ENCODE peak calls at places on chromosomes 2 and 18, in seven cellular contexts. One of them, this sample, is unnamed.

GRCh38 chr2:221346411-221346810 is 225.7 kb downstream of the EPHA4 start:
- DNase-seq in A549: no peak
- DNase-seq in transverse colon: no peak
- DNase-seq in stomach: no peak
- DNase-seq in sigmoid colon: no peak
- DNase-seq in tibial nerve: no peak
- DNase-seq in esophagus muscularis mucosa: no peak
- DNase-seq in this sample: peak

GRCh38 chr2:70850905-70851304 is 15.3 kb upstream of the CD207 start:
- DNase-seq in stomach: no peak
- DNase-seq in tibial nerve: no peak
- DNase-seq in A549: no peak
- DNase-seq in esophagus muscularis mucosa: no peak
- DNase-seq in transverse colon: no peak
- DNase-seq in sigmoid colon: no peak
- DNase-seq in this sample: no peak

GRCh38 chr2:38601463-38602135 is 1.1 kb downstream of the HNRNPLL start:
- DNase-seq in tibial nerve: no peak
- DNase-seq in sigmoid colon: no peak
- DNase-seq in stomach: no peak
- DNase-seq in A549: no peak
- DNase-seq in esophagus muscularis mucosa: no peak
- DNase-seq in transverse colon: no peak
- DNase-seq in this sample: no peak

GRCh38 chr2:232260075-232260474 is 118.5 kb upstream of the ALPP start:
- DNase-seq in sigmoid colon: peak
- DNase-seq in transverse colon: no peak
- DNase-seq in esophagus muscularis mucosa: no peak
- DNase-seq in A549: no peak
- DNase-seq in stomach: no peak
- DNase-seq in tibial nerve: peak
- DNase-seq in this sample: no peak

GRCh38 chr2:65605427-65606058 is 173.1 kb upstream of the SPRED2 start:
- DNase-seq in transverse colon: no peak
- DNase-seq in tibial nerve: no peak
- DNase-seq in A549: no peak
- DNase-seq in stomach: no peak
- DNase-seq in sigmoid colon: no peak
- DNase-seq in esophagus muscularis mucosa: peak
- DNase-seq in this sample: no peak

GRCh38 chr2:20091305-20091991 is 40.0 kb upstream of the LAPTM4A start:
- DNase-seq in A549: peak
- DNase-seq in esophagus muscularis mucosa: no peak
- DNase-seq in stomach: no peak
- DNase-seq in sigmoid colon: peak
- DNase-seq in tibial nerve: peak
- DNase-seq in transverse colon: peak
- DNase-seq in this sample: peak

GRCh38 chr2:43218221-43218549 is 8.2 kb downstream of the ZFP36L2 start:
- DNase-seq in transverse colon: no peak
- DNase-seq in tibial nerve: peak
- DNase-seq in A549: no peak
- DNase-seq in esophagus muscularis mucosa: no peak
- DNase-seq in sigmoid colon: no peak
- DNase-seq in stomach: no peak
- DNase-seq in this sample: peak

GRCh38 chr18:8632386-8632785 is 23.1 kb downstream of the RAB12 start:
- DNase-seq in esophagus muscularis mucosa: no peak
- DNase-seq in transverse colon: no peak
- DNase-seq in tibial nerve: no peak
- DNase-seq in A549: no peak
- DNase-seq in sigmoid colon: no peak
- DNase-seq in stomach: no peak
- DNase-seq in this sample: no peak

GRCh38 chr2:82731824-82732223 is 1727.3 kb downstream of the SUCLG1 start:
- DNase-seq in A549: no peak
- DNase-seq in esophagus muscularis mucosa: no peak
- DNase-seq in sigmoid colon: no peak
- DNase-seq in tibial nerve: no peak
- DNase-seq in stomach: no peak
- DNase-seq in transverse colon: no peak
- DNase-seq in this sample: no peak

GRCh38 chr2:196468394-196468793 is 171.1 kb upstream of the CCDC150 start:
- DNase-seq in esophagus muscularis mucosa: no peak
- DNase-seq in stomach: no peak
- DNase-seq in tibial nerve: no peak
- DNase-seq in A549: no peak
- DNase-seq in sigmoid colon: no peak
- DNase-seq in transverse colon: no peak
- DNase-seq in this sample: no peak

GRCh38 chr18:51059969-51060368 is 30.0 kb downstream of the SMAD4 start:
- DNase-seq in esophagus muscularis mucosa: no peak
- DNase-seq in stomach: no peak
- DNase-seq in sigmoid colon: no peak
- DNase-seq in A549: no peak
- DNase-seq in tibial nerve: no peak
- DNase-seq in transverse colon: no peak
- DNase-seq in this sample: no peak

GRCh38 chr18:32695534-32695933 is 77.3 kb downstream of the KLHL14 start:
- DNase-seq in esophagus muscularis mucosa: peak
- DNase-seq in A549: no peak
- DNase-seq in transverse colon: no peak
- DNase-seq in sigmoid colon: no peak
- DNase-seq in tibial nerve: no peak
- DNase-seq in stomach: no peak
- DNase-seq in this sample: no peak

GRCh38 chr2:38467768-38468463 is 90.8 kb upstream of the ATL2 start:
- DNase-seq in stomach: no peak
- DNase-seq in tibial nerve: no peak
- DNase-seq in esophagus muscularis mucosa: no peak
- DNase-seq in transverse colon: no peak
- DNase-seq in sigmoid colon: no peak
- DNase-seq in A549: no peak
- DNase-seq in this sample: no peak

GRCh38 chr2:47437287-47437686 is 34.3 kb downstream of the MSH2 start:
- DNase-seq in tibial nerve: no peak
- DNase-seq in esophagus muscularis mucosa: no peak
- DNase-seq in A549: peak
- DNase-seq in transverse colon: no peak
- DNase-seq in sigmoid colon: no peak
- DNase-seq in stomach: no peak
- DNase-seq in this sample: no peak

GRCh38 chr2:113337809-113338208 is 59.1 kb upstream of the PAX8 start:
- DNase-seq in A549: no peak
- DNase-seq in transverse colon: no peak
- DNase-seq in stomach: no peak
- DNase-seq in tibial nerve: peak
- DNase-seq in esophagus muscularis mucosa: no peak
- DNase-seq in sigmoid colon: no peak
- DNase-seq in this sample: peak

GRCh38 chr2:104254017-104254416 is 599.9 kb upstream of the POU3F3 start:
- DNase-seq in A549: no peak
- DNase-seq in tibial nerve: no peak
- DNase-seq in sigmoid colon: no peak
- DNase-seq in transverse colon: no peak
- DNase-seq in esophagus muscularis mucosa: no peak
- DNase-seq in stomach: no peak
- DNase-seq in this sample: no peak

GRCh38 chr2:237418300-237418699 is 4.3 kb upstream of the COL6A3 start:
- DNase-seq in tibial nerve: no peak
- DNase-seq in stomach: no peak
- DNase-seq in A549: no peak
- DNase-seq in sigmoid colon: no peak
- DNase-seq in transverse colon: no peak
- DNase-seq in esophagus muscularis mucosa: no peak
- DNase-seq in this sample: no peak

GRCh38 chr2:180630756-180631155 is 349.6 kb upstream of the UBE2E3 start:
- DNase-seq in A549: no peak
- DNase-seq in esophagus muscularis mucosa: no peak
- DNase-seq in sigmoid colon: no peak
- DNase-seq in stomach: no peak
- DNase-seq in tibial nerve: no peak
- DNase-seq in transverse colon: no peak
- DNase-seq in this sample: no peak

GRCh38 chr2:156339110-156339847 is 6.8 kb upstream of the NR4A2 start:
- DNase-seq in transverse colon: peak
- DNase-seq in stomach: peak
- DNase-seq in A549: no peak
- DNase-seq in esophagus muscularis mucosa: no peak
- DNase-seq in sigmoid colon: no peak
- DNase-seq in tibial nerve: no peak
- DNase-seq in this sample: no peak

GRCh38 chr18:3952031-3952430 is 502.1 kb downstream of the TGIF1 start:
- DNase-seq in sigmoid colon: no peak
- DNase-seq in stomach: no peak
- DNase-seq in transverse colon: no peak
- DNase-seq in A549: no peak
- DNase-seq in tibial nerve: no peak
- DNase-seq in esophagus muscularis mucosa: no peak
- DNase-seq in this sample: no peak

GRCh38 chr2:233289590-233290424 is 17.8 kb upstream of the SAG start:
- DNase-seq in tibial nerve: no peak
- DNase-seq in A549: no peak
- DNase-seq in transverse colon: no peak
- DNase-seq in esophagus muscularis mucosa: no peak
- DNase-seq in stomach: no peak
- DNase-seq in sigmoid colon: no peak
- DNase-seq in this sample: no peak

GRCh38 chr2:94966689-94967088 is 58.8 kb upstream of the MAL start:
- DNase-seq in tibial nerve: no peak
- DNase-seq in sigmoid colon: no peak
- DNase-seq in esophagus muscularis mucosa: no peak
- DNase-seq in A549: no peak
- DNase-seq in transverse colon: no peak
- DNase-seq in stomach: no peak
- DNase-seq in this sample: no peak

GRCh38 chr2:109722026-109722425 is 72.1 kb upstream of the RGPD5 start:
- DNase-seq in tibial nerve: no peak
- DNase-seq in esophagus muscularis mucosa: peak
- DNase-seq in transverse colon: no peak
- DNase-seq in A549: no peak
- DNase-seq in sigmoid colon: no peak
- DNase-seq in stomach: peak
- DNase-seq in this sample: no peak

GRCh38 chr2:236882074-236882473 is 203.6 kb upstream of the COPS8 start:
- DNase-seq in esophagus muscularis mucosa: no peak
- DNase-seq in A549: no peak
- DNase-seq in transverse colon: no peak
- DNase-seq in sigmoid colon: no peak
- DNase-seq in tibial nerve: no peak
- DNase-seq in stomach: no peak
- DNase-seq in this sample: no peak

GRCh38 chr2:135093192-135093591 is 41.1 kb downstream of the RAB3GAP1 start:
- DNase-seq in tibial nerve: no peak
- DNase-seq in transverse colon: no peak
- DNase-seq in sigmoid colon: no peak
- DNase-seq in stomach: no peak
- DNase-seq in A549: no peak
- DNase-seq in esophagus muscularis mucosa: no peak
- DNase-seq in this sample: no peak

GRCh38 chr2:26503238-26503880 is 25.4 kb upstream of the OTOF start:
- DNase-seq in stomach: peak
- DNase-seq in A549: peak
- DNase-seq in sigmoid colon: peak
- DNase-seq in esophagus muscularis mucosa: no peak
- DNase-seq in transverse colon: peak
- DNase-seq in tibial nerve: peak
- DNase-seq in this sample: peak
- TF ChIP-seq POLR2A in stomach: no peak
- TF ChIP-seq POLR2A in A549: peak
- TF ChIP-seq POLR2A in sigmoid colon: no peak
- TF ChIP-seq POLR2A in esophagus muscularis mucosa: no peak
- TF ChIP-seq POLR2A in transverse colon: no peak
- TF ChIP-seq POLR2A in tibial nerve: no peak
- TF ChIP-seq POLR2A in this sample: no peak

GRCh38 chr18:69261436-69261835 is 139.3 kb upstream of the DOK6 start:
- DNase-seq in A549: no peak
- DNase-seq in esophagus muscularis mucosa: no peak
- DNase-seq in tibial nerve: no peak
- DNase-seq in transverse colon: no peak
- DNase-seq in sigmoid colon: no peak
- DNase-seq in stomach: no peak
- DNase-seq in this sample: no peak
- TF ChIP-seq EP300 in A549: no peak
- TF ChIP-seq EP300 in esophagus muscularis mucosa: no peak
- TF ChIP-seq EP300 in tibial nerve: no peak
- TF ChIP-seq EP300 in transverse colon: no peak
- TF ChIP-seq EP300 in sigmoid colon: no peak
- TF ChIP-seq EP300 in stomach: no peak
- TF ChIP-seq EP300 in this sample: no peak

DNA sequence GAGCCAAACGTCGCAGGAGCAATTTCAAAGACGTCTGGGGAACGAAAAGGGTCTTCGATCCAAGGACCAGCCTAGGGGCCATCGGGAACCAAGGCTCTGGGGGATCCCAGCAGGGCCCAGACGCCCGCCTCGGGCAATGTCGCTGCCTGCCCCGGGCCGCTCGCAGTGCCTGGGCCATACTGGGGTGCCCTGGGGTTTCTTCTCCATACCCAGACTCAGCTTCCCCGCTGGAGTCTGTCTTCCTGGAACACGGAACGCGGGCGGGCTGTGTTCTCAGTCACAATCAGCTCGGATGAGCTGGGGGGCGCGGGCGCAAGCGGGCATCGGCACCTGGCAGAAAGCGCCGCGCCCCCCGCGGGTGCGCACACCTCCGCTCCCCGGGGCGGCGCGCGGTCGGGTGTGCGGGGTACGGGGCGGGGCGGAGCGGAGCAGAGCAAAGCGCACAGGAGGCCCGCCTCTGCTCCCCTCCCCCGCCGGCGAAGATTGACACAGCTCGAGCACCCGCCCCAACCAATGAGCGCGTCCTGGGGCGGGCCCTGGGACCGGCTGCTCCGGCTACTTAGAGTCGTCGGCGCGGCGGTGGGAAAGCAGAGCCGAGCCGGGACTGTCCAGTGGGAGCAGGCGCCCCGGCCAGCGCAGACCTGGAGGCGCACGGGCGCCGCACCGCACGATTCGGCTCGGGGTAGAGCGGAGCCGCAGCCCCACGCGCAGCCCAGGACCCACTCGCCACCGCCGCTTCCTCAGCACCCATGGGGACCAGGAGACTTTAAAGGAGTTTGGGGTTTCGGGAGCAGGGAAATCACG is at the start of gene LRATD1:
- DNase-seq in A549: peak
- DNase-seq in tibial nerve: peak
- DNase-seq in esophagus muscularis mucosa: no peak
- DNase-seq in sigmoid colon: peak
- DNase-seq in transverse colon: peak
- DNase-seq in stomach: peak
- DNase-seq in this sample: peak
- TF ChIP-seq POLR2A in A549: no peak
- TF ChIP-seq POLR2A in tibial nerve: no peak
- TF ChIP-seq POLR2A in esophagus muscularis mucosa: peak
- TF ChIP-seq POLR2A in sigmoid colon: peak
- TF ChIP-seq POLR2A in transverse colon: peak
- TF ChIP-seq POLR2A in stomach: peak
- TF ChIP-seq POLR2A in this sample: peak

DNA sequence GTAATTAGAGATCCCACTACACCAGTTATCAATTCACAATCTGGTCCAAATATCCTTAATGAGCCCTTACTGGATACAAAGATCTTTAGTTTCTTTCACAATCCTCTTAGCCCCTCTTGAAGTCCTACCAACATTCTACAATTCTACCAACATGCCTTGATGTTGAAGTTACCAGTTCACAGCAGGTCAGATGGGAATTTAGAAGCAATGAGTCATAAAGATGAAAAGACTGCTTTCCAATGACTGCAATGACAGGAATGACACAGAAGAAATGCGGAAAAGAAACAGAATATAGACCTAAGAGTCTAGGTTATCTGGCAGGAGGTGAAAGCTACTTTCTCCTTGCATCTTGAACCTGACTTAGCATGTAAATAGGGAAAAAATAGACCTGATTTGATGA is 24.5 kb downstream of the RTTN start:
- DNase-seq in A549: peak
- DNase-seq in tibial nerve: no peak
- DNase-seq in transverse colon: no peak
- DNase-seq in stomach: no peak
- DNase-seq in sigmoid colon: no peak
- DNase-seq in esophagus muscularis mucosa: no peak
- DNase-seq in this sample: no peak
- TF ChIP-seq EP300 in A549: peak
- TF ChIP-seq EP300 in tibial nerve: no peak
- TF ChIP-seq EP300 in transverse colon: no peak
- TF ChIP-seq EP300 in stomach: no peak
- TF ChIP-seq EP300 in sigmoid colon: no peak
- TF ChIP-seq EP300 in esophagus muscularis mucosa: no peak
- TF ChIP-seq EP300 in this sample: no peak

This sample was measured in ovary.